ENCODE peak calls at places on chromosomes 3 and 15, in seven cellular contexts. V, J, Y, R, T, G and O are unnamed samples.

GRCh38 chr15:40340740-40341400 is at the start of gene CCDC9B:
- DNase-seq in V (peak; percentile 60), J (peak; percentile 75), Y (peak; percentile 73), R (no peak), T (peak; percentile 91), G (no peak), O (no peak)

GRCh38 chr3:12393894-12394293 is 90.4 kb upstream of the TSEN2 start:
- DNase-seq in V (no peak), J (no peak), Y (no peak), R (no peak), T (no peak), G (no peak), O (no peak)

GRCh38 chr3:177995006-177995732 is 541.1 kb upstream of the KCNMB2 start:
- DNase-seq in V (no peak), J (no peak), Y (no peak), R (no peak), T (no peak), G (no peak), O (no peak)

GRCh38 chr3:49244589-49245205 is 32.3 kb downstream of the C3orf62 start:
- DNase-seq in V (no peak), J (no peak), Y (peak; percentile 25), R (no peak), T (no peak), G (no peak), O (no peak)

GRCh38 chr15:69034352-69034751 is 19.9 kb downstream of the NOX5 start:
- DNase-seq in V (no peak), J (no peak), Y (no peak), R (no peak), T (no peak), G (no peak), O (no peak)

GRCh38 chr15:65032823-65033537 is 3.5 kb upstream of the MTFMT start:
- DNase-seq in V (peak; percentile 79), J (peak; percentile 95), Y (peak; percentile 72), R (no peak), T (peak; percentile 44), G (no peak), O (no peak)

GRCh38 chr3:53238051-53238850 is 17.6 kb downstream of the TKT start:
- DNase-seq in V (no peak), J (peak; percentile 80), Y (no peak), R (no peak), T (no peak), G (no peak), O (no peak)

GRCh38 chr3:149450281-149450680 is 24.2 kb upstream of the TM4SF4 start:
- DNase-seq in V (no peak), J (no peak), Y (no peak), R (no peak), T (no peak), G (no peak), O (no peak)

GRCh38 chr3:53040361-53040820 is 5.5 kb downstream of the SFMBT1 start:
- DNase-seq in V (no peak), J (peak; percentile 72), Y (no peak), R (no peak), T (no peak), G (no peak), O (no peak)

GRCh38 chr15:68303134-68303533 is 25.6 kb downstream of the FEM1B start:
- DNase-seq in V (no peak), J (no peak), Y (no peak), R (no peak), T (no peak), G (no peak), O (no peak)

GRCh38 chr3:197202694-197203093 is 95.7 kb downstream of the DLG1 start:
- DNase-seq in V (no peak), J (no peak), Y (no peak), R (no peak), T (no peak), G (no peak), O (no peak)

GRCh38 chr3:159821148-159821547 is 167.5 kb upstream of the IL12A start:
- DNase-seq in V (no peak), J (no peak), Y (no peak), R (no peak), T (no peak), G (no peak), O (no peak)

GRCh38 chr3:14281053-14281452 is 102.4 kb downstream of the LSM3 start:
- DNase-seq in V (no peak), J (no peak), Y (no peak), R (no peak), T (no peak), G (no peak), O (no peak)

GRCh38 chr3:31481697-31482096 is 51.0 kb upstream of the STT3B start:
- DNase-seq in V (no peak), J (no peak), Y (no peak), R (no peak), T (no peak), G (no peak), O (no peak)

GRCh38 chr3:143190101-143190500 is 70.5 kb downstream of the CHST2 start:
- DNase-seq in V (no peak), J (no peak), Y (no peak), R (no peak), T (no peak), G (no peak), O (no peak)

GRCh38 chr3:65616563-65616962 is 422.2 kb downstream of the MAGI1 start:
- DNase-seq in V (no peak), J (no peak), Y (no peak), R (no peak), T (no peak), G (no peak), O (no peak)

DNA sequence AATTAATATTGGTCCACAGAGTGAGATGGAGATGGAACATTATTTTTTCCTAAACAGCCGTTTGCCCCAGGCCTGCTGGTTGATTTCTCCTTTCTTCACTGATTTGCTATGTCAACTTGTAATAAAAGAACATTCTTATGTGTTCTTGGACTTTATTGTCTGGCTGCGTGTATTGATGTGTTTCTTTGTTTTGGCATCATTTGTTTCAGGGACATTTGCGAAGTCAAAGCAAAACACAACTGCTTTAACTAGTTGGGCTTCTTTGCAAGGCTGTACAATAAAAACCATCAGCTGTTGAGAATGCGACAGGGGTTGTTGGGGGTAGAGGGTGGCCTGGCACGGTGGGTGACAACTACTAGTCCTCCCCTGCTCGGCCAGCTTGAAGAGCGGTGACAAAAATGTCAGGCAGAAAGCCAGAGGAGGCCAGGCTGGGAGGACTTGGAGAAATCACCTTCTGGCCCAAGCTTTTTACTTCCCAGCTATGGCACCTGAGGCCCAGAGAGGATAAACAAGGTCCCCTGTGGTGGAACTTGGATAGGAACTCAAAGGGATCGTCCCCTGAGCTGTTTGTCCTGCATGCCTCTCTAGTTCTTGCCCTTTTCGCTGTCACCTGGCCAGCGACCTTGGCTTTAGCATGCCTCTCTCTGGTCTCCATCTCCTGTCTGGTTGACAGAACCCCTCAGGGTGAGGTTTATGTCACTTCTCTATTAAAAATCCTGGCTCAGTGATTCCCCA is 168.8 kb downstream of the FAM43A start:
- DNase-seq in V (no peak), J (no peak), Y (no peak), R (no peak), T (no peak), G (no peak), O (no peak)
- TF ChIP-seq POLR2AphosphoS5 in V (no peak), J (no peak), Y (no peak), R (no peak), T (no peak), G (no peak), O (no peak)

GRCh38 chr3:136671921-136672320 is 80.3 kb downstream of the STAG1 start:
- DNase-seq in V (no peak), J (no peak), Y (no peak), R (no peak), T (no peak), G (no peak), O (no peak)
- TF ChIP-seq TAF1 in V (no peak), J (no peak), Y (no peak), R (no peak), T (no peak), G (no peak), O (no peak)

GRCh38 chr3:174826069-174826468 is 33.1 kb upstream of the NAALADL2 start:
- DNase-seq in V (no peak), J (no peak), Y (no peak), R (no peak), T (no peak), G (no peak), O (no peak)
- TF ChIP-seq POLR2AphosphoS5 in V (no peak), J (no peak), Y (no peak), R (no peak), T (no peak), G (no peak), O (no peak)

GRCh38 chr15:48967336-48967735 is 3.6 kb upstream of the SHC4 start:
- DNase-seq in V (no peak), J (no peak), Y (no peak), R (no peak), T (no peak), G (no peak), O (no peak)

GRCh38 chr15:48968066-48968465 is 4.3 kb upstream of the SHC4 start:
- DNase-seq in V (no peak), J (no peak), Y (no peak), R (no peak), T (no peak), G (no peak), O (no peak)

GRCh38 chr15:48964898-48965297 is 1.2 kb upstream of the SHC4 start:
- DNase-seq in V (no peak), J (no peak), Y (no peak), R (no peak), T (no peak), G (no peak), O (no peak)

GRCh38 chr15:48966595-48967301 is 3.0 kb upstream of the SHC4 start:
- DNase-seq in V (no peak), J (no peak), Y (no peak), R (peak; percentile 55), T (no peak), G (no peak), O (no peak)

GRCh38 chr15:48965972-48966371 is 2.3 kb upstream of the SHC4 start:
- DNase-seq in V (no peak), J (no peak), Y (peak; percentile 52), R (peak; percentile 33), T (no peak), G (no peak), O (no peak)
- TF ChIP-seq TAF1 in V (no peak), J (no peak), Y (no peak), R (no peak), T (no peak), G (no peak), O (no peak)

GRCh38 chr3:125967156-125967555 is 1.8 kb upstream of the ROPN1B start:
- DNase-seq in V (no peak), J (no peak), Y (no peak), R (no peak), T (no peak), G (no peak), O (no peak)
- TF ChIP-seq POLR2AphosphoS5 in V (no peak), J (no peak), Y (no peak), R (no peak), T (no peak), G (no peak), O (no peak)

GRCh38 chr3:112671930-112672715 is 31.2 kb upstream of the CCDC80 start:
- DNase-seq in V (no peak), J (no peak), Y (peak; percentile 25), R (no peak), T (no peak), G (no peak), O (no peak)
- TF ChIP-seq TAF1 in V (no peak), J (no peak), Y (no peak), R (no peak), T (peak; percentile 35), G (no peak), O (no peak)

DNA sequence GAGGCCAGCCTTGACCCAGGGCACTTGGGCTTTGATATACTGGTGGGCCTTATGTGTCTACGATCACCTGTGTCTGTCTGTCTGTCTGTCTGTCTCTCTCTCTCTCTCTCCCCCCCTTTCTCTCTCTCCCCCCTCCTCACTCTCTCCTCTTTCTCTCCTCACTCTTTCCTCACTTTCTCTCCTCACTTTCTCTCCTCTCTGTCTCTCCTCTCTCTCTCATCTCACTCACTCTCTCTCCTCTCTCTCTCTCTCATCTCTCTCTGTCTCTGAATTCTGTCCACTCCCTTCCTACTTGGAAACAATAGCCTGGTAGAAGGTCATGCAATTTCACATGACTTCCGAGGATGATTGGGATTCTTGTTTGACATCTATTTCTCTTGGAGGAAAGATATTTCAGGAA is 269.2 kb upstream of the CHRM5 start:
- DNase-seq in V (no peak), J (no peak), Y (no peak), R (no peak), T (no peak), G (no peak), O (no peak)
- TF ChIP-seq POLR2AphosphoS5 in V (no peak), J (no peak), Y (no peak), R (no peak), T (no peak), G (no peak), O (no peak)